ENCODE peak calls at places on chromosomes 1 and 21, in six cellular contexts. E, X, G, N, Q and P are unnamed samples.

GRCh38 chr1:59701376-59701775 is 113.4 kb upstream of the HOOK1 start:
- DNase-seq in E (no peak), X (peak), N (no peak), G (no peak), Q (peak), P (peak)

GRCh38 chr1:230255991-230256390 is 170.1 kb downstream of the PGBD5 start:
- DNase-seq in Q (no peak), E (no peak), G (no peak), X (no peak), N (no peak), P (no peak)

GRCh38 chr1:92411511-92411910 is 75.2 kb downstream of the GFI1 start:
- DNase-seq in Q (peak), N (peak), E (no peak), G (no peak), X (peak), P (peak)

GRCh38 chr21:36080386-36080785 is 10.6 kb downstream of the CBR1 start:
- DNase-seq in N (no peak), G (no peak), Q (no peak), E (no peak), X (no peak), P (no peak)

GRCh38 chr1:52055854-52056109 is 313 bp upstream of the BTF3L4 start:
- DNase-seq in Q (no peak), E (no peak), N (no peak), G (no peak), X (no peak), P (no peak)

GRCh38 chr1:16012590-16013219 is 5.1 kb downstream of the HSPB7 start:
- DNase-seq in G (peak), Q (no peak), E (peak), X (peak), N (peak), P (no peak)

GRCh38 chr1:232380556-232380955 is 249.4 kb downstream of the SIPA1L2 start:
- DNase-seq in Q (no peak), G (no peak), N (no peak), E (no peak), X (no peak), P (no peak)

GRCh38 chr1:185257947-185258203 is 59.2 kb downstream of the IVNS1ABP start:
- DNase-seq in N (no peak), Q (no peak), X (peak), E (no peak), G (no peak), P (peak)

GRCh38 chr1:222387020-222387816 is 160.7 kb downstream of the HHIPL2 start:
- DNase-seq in X (no peak), Q (no peak), G (peak), E (no peak), N (no peak), P (no peak)

GRCh38 chr1:58443986-58444603 is 102.4 kb downstream of the OMA1 start:
- DNase-seq in X (no peak), Q (no peak), E (no peak), G (no peak), N (no peak), P (peak)

GRCh38 chr1:94428441-94428840 is 10.3 kb downstream of the ABCD3 start:
- DNase-seq in Q (no peak), E (no peak), N (no peak), G (no peak), X (no peak), P (no peak)

GRCh38 chr1:193069748-193070394 is 10.5 kb downstream of the RO60 start:
- DNase-seq in G (peak), Q (no peak), E (no peak), X (peak), N (peak), P (peak)

GRCh38 chr1:229087339-229087738 is 183.6 kb upstream of the RAB4A start:
- DNase-seq in X (no peak), E (no peak), Q (no peak), G (no peak), N (no peak), P (no peak)

GRCh38 chr1:168687796-168688195 is 41.2 kb downstream of the DPT start:
- DNase-seq in G (no peak), E (no peak), N (peak), Q (no peak), X (peak), P (no peak)

GRCh38 chr1:115714572-115715141 is 53.9 kb downstream of the CASQ2 start:
- DNase-seq in X (no peak), G (no peak), N (no peak), E (no peak), Q (no peak), P (no peak)

GRCh38 chr1:223231581-223231980 is 88.5 kb upstream of the TLR5 start:
- DNase-seq in Q (no peak), X (no peak), E (no peak), N (no peak), G (no peak), P (no peak)

GRCh38 chr1:243275316-243275715 is 19.5 kb downstream of the SDCCAG8 start:
- DNase-seq in Q (no peak), E (no peak), X (no peak), G (no peak), N (no peak), P (no peak)

GRCh38 chr1:241356187-241356518 is 852 bp downstream of the RGS7 start:
- DNase-seq in E (no peak), G (no peak), X (no peak), Q (no peak), N (no peak), P (no peak)

GRCh38 chr1:184821658-184822057 is 67.0 kb upstream of the EDEM3 start:
- DNase-seq in Q (no peak), E (no peak), X (no peak), G (no peak), N (no peak), P (no peak)

GRCh38 chr1:54978528-54979326 is 1.7 kb upstream of the TMEM61 start:
- DNase-seq in Q (no peak), X (no peak), G (no peak), E (peak), N (no peak), P (no peak)

GRCh38 chr1:54979327-54979891 is 1.0 kb upstream of the TMEM61 start:
- DNase-seq in N (no peak), Q (no peak), E (peak), G (no peak), X (no peak), P (peak)

GRCh38 chr1:54981466-54981865 is 1.0 kb downstream of the TMEM61 start:
- DNase-seq in E (peak), X (no peak), N (no peak), G (no peak), Q (no peak), P (no peak)

GRCh38 chr1:54980046-54980527 is 341 bp upstream of the TMEM61 start:
- DNase-seq in Q (no peak), G (no peak), N (no peak), X (no peak), E (no peak), P (no peak)

GRCh38 chr1:54980528-54981241 is at the start of gene TMEM61:
- DNase-seq in G (no peak), Q (no peak), E (peak), X (no peak), N (no peak), P (peak)
- H3K4me3 ChIP-seq in G (no peak), Q (peak), E (peak), X (peak), N (no peak), P (peak)

DNA sequence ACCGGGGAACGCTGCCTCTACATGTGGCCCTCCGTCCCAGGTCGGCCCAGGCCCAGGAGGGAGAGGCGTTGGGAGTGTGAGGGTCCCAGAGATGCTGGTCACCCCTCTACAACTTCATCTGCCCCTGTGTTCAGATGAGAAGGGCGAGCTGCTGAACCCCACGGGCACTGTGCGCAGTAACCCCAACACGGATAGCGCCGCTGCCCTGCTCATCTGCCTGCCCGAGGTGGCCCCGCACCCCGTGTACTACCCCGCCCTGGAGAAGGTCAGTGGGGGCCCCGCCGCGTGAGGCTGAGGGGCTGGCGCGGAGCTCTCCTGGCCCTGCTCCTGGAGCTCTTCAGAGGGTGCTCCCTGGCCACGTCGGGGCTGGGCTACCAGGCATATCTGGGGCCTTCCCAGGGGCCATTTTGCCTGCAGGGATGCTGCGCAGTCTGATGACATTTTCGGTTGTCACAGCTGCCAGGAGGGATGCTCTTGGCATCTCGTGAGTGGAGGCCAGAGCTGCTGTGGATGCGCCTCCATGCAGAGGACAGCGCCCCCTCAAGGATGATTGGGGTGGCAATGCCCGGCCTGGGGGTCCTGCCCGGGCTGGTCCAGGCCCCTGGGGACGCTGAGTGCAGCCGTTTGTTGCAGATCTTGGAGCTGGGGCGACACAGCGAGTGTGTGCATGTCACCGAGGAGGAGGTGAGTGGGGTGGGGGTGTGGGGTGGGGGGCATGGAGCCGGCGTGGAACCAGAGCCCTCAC is 68.6 kb downstream of the PIK3CD start:
- DNase-seq in N (no peak), E (no peak), G (no peak), Q (no peak), X (no peak), P (no peak)
- TF ChIP-seq CTCF in N (no peak), E (no peak), G (peak), Q (no peak), X (no peak), P (no peak)

GRCh38 chr1:187696092-187696491 is 867.3 kb downstream of the PLA2G4A start:
- DNase-seq in G (no peak), E (no peak), N (no peak), X (no peak), Q (no peak), P (peak)
- H3K4me3 ChIP-seq in G (no peak), E (no peak), N (no peak), X (no peak), Q (no peak), P (no peak)

GRCh38 chr21:44416193-44416592 is 39.1 kb upstream of the LRRC3 start:
- DNase-seq in Q (no peak), X (no peak), G (no peak), E (peak), N (no peak), P (no peak)
- TF ChIP-seq CTCF in Q (no peak), X (no peak), G (no peak), E (no peak), N (no peak), P (no peak)

GRCh38 chr1:74674278-74675048 is 871 bp upstream of the ERICH3 start:
- DNase-seq in G (no peak), N (no peak), Q (no peak), E (no peak), X (no peak), P (no peak)

GRCh38 chr1:74673351-74674111 is at the start of gene ERICH3:
- DNase-seq in G (no peak), N (peak), Q (no peak), E (no peak), X (peak), P (no peak)
- H3K4me3 ChIP-seq in G (no peak), N (peak), Q (peak), E (peak), X (no peak), P (peak)

GRCh38 chr1:2323575-2323974 is 67.8 kb downstream of the MORN1 start:
- DNase-seq in E (no peak), G (no peak), Q (no peak), X (no peak), N (no peak), P (no peak)

GRCh38 chr1:2328676-2329455 is 62.5 kb downstream of the MORN1 start:
- DNase-seq in X (no peak), N (no peak), Q (no peak), E (no peak), G (no peak), P (no peak)

GRCh38 chr1:2327841-2328240 is 63.5 kb downstream of the MORN1 start:
- DNase-seq in G (no peak), X (no peak), N (no peak), Q (no peak), E (no peak), P (no peak)

GRCh38 chr1:2324553-2325366 is 66.6 kb downstream of the MORN1 start:
- DNase-seq in X (no peak), E (no peak), G (no peak), Q (no peak), N (no peak), P (no peak)

DNA sequence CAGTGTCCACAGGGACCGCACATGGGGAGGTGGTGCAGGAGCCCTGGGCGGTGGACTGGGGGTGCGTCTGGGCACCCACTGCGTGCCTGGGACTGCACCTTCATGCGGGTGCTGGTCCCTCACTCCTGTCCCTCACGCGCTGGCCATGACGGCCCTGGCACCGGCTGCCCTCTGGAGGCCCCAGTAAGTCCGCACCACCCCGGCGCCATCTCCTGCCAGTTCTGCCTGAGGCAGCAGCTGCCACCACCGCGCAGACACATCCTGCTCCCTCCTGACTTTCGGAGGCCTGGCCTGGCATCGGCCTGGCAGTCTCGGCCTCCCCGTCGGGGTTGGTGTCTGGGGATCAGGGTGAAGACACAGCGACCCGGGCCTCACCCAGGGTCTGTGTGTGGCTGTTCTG is 64.8 kb downstream of the MORN1 start:
- DNase-seq in E (no peak), Q (no peak), G (no peak), N (no peak), X (no peak), P (peak)
- TF ChIP-seq CTCF in E (no peak), Q (no peak), G (no peak), N (no peak), X (no peak), P (no peak)

GRCh38 chr21:31908106-31909031 is 35.5 kb downstream of the HUNK start:
- DNase-seq in G (no peak), X (no peak), Q (no peak), N (no peak), E (no peak), P (no peak)
- H3K4me3 ChIP-seq in G (no peak), X (no peak), Q (no peak), N (no peak), E (no peak), P (no peak)

GRCh38 chr1:211650922-211651303 is 24.5 kb downstream of the NEK2 start:
- DNase-seq in N (no peak), Q (no peak), X (no peak), E (no peak), G (no peak), P (no peak)

GRCh38 chr1:211646566-211646965 is 28.9 kb downstream of the NEK2 start:
- DNase-seq in N (no peak), E (no peak), Q (no peak), X (no peak), G (no peak), P (no peak)

GRCh38 chr1:211647666-211648065 is 27.8 kb downstream of the NEK2 start:
- DNase-seq in N (no peak), G (no peak), X (no peak), E (no peak), Q (no peak), P (no peak)

GRCh38 chr1:211648336-211648735 is 27.1 kb downstream of the NEK2 start:
- DNase-seq in N (no peak), E (peak), Q (no peak), X (peak), G (no peak), P (no peak)

DNA sequence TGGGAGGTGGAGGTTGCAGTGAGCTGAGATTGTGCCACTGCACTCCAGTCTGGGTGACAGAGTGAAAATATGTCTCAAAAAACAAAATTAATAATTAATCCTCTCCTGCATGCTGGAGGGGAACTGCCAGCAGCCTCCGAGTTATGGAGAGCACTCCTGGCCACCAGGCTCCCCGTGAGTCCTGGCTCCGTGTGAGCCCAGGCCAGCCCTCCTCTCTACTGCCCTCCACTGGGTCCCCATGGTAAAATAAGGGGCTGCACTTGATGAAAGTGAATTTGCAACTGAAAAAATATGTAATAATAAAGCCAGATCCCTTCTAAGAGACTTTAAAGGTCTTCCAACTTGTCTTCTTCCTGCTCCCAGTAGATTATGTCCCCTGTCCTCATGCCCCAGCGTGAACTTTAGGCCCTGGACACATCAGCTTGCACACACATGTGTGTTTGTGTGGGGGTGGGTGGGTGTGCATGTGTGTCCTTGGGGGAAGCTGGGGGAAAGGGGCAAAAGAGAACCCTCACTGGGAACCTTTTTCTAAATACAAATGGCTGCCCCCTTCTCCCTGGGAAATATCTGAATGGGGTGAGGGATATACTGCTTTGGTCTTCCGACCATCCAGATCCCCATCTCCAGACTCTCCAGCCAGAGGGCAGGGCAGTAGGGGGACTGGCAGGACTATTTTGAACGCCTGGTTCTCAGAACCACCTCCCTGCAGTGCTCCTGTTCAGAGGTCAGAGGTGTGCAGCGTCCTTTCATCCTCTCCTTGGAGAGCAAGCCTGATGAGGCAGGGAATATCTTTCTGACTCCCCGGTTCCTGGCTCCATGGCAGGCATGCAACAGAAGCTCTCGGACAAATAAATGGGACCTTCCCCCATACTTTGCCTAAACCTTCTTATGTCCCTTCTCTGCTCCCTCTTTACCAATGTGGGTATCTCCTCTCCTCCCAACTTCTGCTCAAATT is 26.2 kb downstream of the NEK2 start:
- DNase-seq in Q (no peak), X (peak), E (peak), G (peak), N (peak), P (peak)
- TF ChIP-seq CTCF in Q (peak), X (no peak), E (peak), G (peak), N (peak), P (peak)

DNA sequence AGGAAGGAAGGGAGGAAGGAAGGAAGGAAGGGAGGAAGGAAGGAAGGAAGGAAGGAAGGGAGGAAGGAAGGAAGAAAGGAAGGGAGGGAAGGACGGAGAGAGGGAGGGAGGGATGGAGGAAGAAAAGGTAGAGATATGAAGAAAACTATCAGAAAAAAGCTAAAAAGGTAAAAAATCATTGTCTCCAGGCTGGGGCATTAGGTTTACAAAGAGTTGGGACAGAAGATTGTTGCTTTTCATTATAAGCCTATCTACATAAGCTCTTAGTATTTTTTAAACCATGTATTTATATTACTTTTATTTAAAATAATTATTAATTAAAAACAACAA is 7.2 kb upstream of the PINK1 start:
- DNase-seq in E (no peak), G (no peak), Q (no peak), X (no peak), N (no peak), P (no peak)
- H3K4me3 ChIP-seq in E (no peak), G (no peak), Q (no peak), X (no peak), N (no peak), P (no peak)

DNA sequence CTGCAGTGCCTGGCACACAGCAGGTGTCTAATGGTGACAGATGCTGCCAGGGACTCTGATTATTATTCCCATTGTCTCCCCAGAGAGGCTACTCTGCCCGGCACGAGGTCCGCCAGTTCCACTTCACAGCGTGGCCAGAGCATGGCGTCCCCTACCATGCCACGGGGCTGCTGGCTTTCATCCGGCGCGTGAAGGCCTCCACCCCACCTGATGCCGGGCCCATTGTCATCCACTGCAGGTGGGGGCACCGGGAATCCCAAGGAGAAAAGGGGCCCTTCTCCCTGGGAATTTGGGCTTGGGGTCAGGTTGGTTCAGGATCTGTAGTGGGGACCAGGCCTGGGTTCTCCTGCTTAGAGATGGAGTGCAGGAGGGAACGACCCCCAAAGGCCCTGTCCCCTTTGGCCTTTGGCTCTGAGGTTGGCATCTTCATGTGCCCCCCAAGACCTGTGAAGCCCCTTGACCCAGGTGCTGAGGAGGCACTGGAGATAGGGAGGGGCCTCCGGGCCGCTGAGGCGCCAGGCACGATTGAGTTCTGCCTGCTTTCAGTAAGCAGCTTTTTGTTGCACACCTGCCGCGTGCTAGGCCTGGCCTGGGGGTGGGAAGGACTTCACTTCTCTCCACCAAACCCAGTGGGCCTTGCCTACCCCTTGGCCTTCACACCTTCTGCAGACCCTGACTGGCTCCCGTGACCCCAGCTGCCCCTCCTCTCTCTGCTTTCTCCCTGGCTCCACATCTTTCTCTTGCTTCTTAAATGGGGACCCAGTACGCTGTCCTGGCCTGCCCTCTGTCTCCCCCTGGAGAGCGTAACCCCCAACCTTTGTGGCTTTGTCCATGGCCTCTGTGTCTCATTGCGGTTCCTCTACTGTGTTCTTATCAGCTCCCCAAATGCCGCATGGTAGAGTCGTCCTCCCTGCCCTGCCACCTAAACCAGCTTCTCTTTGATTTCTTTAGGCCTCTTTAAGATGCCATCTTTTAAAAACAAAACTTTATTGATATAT is 76.4 kb downstream of the PTPRU start:
- DNase-seq in G (peak), Q (no peak), E (no peak), X (no peak), N (no peak), P (no peak)
- TF ChIP-seq CTCF in G (peak), Q (no peak), E (no peak), X (no peak), N (no peak), P (no peak)